ENCODE peak calls at places on chromosomes 11 and 22, in seven cellular contexts. One of them, this sample, is unnamed.

GRCh38 chr22:30304495-30305244 is 15.4 kb upstream of the CASTOR1 start:
- DNase-seq in brain microvascular endothelial cell: no peak
- DNase-seq in WERI-Rb-1: no peak
- DNase-seq in transverse colon: peak
- DNase-seq in kidney: no peak
- DNase-seq in heart left ventricle: no peak
- DNase-seq in HL-60: peak
- DNase-seq in this sample: peak

GRCh38 chr11:27701262-27702105 is 1.2 kb upstream of the BDNF start:
- DNase-seq in brain microvascular endothelial cell: peak
- DNase-seq in WERI-Rb-1: peak
- DNase-seq in transverse colon: peak
- DNase-seq in kidney: no peak
- DNase-seq in heart left ventricle: peak
- DNase-seq in HL-60: no peak
- DNase-seq in this sample: no peak

GRCh38 chr11:92212530-92212929 is 12.1 kb upstream of the FAT3 start:
- DNase-seq in brain microvascular endothelial cell: no peak
- DNase-seq in WERI-Rb-1: no peak
- DNase-seq in transverse colon: no peak
- DNase-seq in kidney: no peak
- DNase-seq in heart left ventricle: no peak
- DNase-seq in HL-60: no peak
- DNase-seq in this sample: no peak

GRCh38 chr11:267491-267994 is 10.7 kb upstream of the NLRP6 start:
- DNase-seq in brain microvascular endothelial cell: no peak
- DNase-seq in WERI-Rb-1: no peak
- DNase-seq in transverse colon: peak
- DNase-seq in kidney: peak
- DNase-seq in heart left ventricle: peak
- DNase-seq in HL-60: peak
- DNase-seq in this sample: no peak

GRCh38 chr11:45079943-45080719 is 66.3 kb upstream of the PRDM11 start:
- DNase-seq in brain microvascular endothelial cell: no peak
- DNase-seq in WERI-Rb-1: peak
- DNase-seq in transverse colon: peak
- DNase-seq in kidney: peak
- DNase-seq in heart left ventricle: peak
- DNase-seq in HL-60: peak
- DNase-seq in this sample: no peak

GRCh38 chr22:40452730-40453487 is 82.5 kb downstream of the SGSM3 start:
- DNase-seq in brain microvascular endothelial cell: no peak
- DNase-seq in WERI-Rb-1: no peak
- DNase-seq in transverse colon: no peak
- DNase-seq in kidney: no peak
- DNase-seq in heart left ventricle: no peak
- DNase-seq in HL-60: no peak
- DNase-seq in this sample: no peak

GRCh38 chr11:69974528-69974927 is 103.6 kb upstream of the ANO1 start:
- DNase-seq in brain microvascular endothelial cell: no peak
- DNase-seq in WERI-Rb-1: no peak
- DNase-seq in transverse colon: peak
- DNase-seq in kidney: no peak
- DNase-seq in heart left ventricle: no peak
- DNase-seq in HL-60: no peak
- DNase-seq in this sample: no peak

GRCh38 chr11:27215471-27216267 is 147.3 kb downstream of the CCDC34 start:
- DNase-seq in brain microvascular endothelial cell: no peak
- DNase-seq in WERI-Rb-1: peak
- DNase-seq in transverse colon: no peak
- DNase-seq in kidney: peak
- DNase-seq in heart left ventricle: peak
- DNase-seq in HL-60: no peak
- DNase-seq in this sample: no peak

GRCh38 chr11:118060081-118060661 is 16.7 kb upstream of the TMPRSS4 start:
- DNase-seq in brain microvascular endothelial cell: no peak
- DNase-seq in WERI-Rb-1: no peak
- DNase-seq in transverse colon: peak
- DNase-seq in kidney: no peak
- DNase-seq in heart left ventricle: no peak
- DNase-seq in HL-60: no peak
- DNase-seq in this sample: no peak

GRCh38 chr11:117809236-117810055 is 12.4 kb upstream of the DSCAML1 start:
- DNase-seq in brain microvascular endothelial cell: peak
- DNase-seq in WERI-Rb-1: peak
- DNase-seq in transverse colon: peak
- DNase-seq in kidney: peak
- DNase-seq in heart left ventricle: peak
- DNase-seq in HL-60: peak
- DNase-seq in this sample: no peak

GRCh38 chr22:38724926-38725571 is 19.3 kb downstream of the GTPBP1 start:
- DNase-seq in brain microvascular endothelial cell: peak
- DNase-seq in WERI-Rb-1: no peak
- DNase-seq in transverse colon: no peak
- DNase-seq in kidney: no peak
- DNase-seq in heart left ventricle: no peak
- DNase-seq in HL-60: peak
- DNase-seq in this sample: no peak

GRCh38 chr22:42439821-42440674 is 7.8 kb upstream of the NFAM1 start:
- DNase-seq in brain microvascular endothelial cell: peak
- DNase-seq in WERI-Rb-1: no peak
- DNase-seq in transverse colon: no peak
- DNase-seq in kidney: peak
- DNase-seq in heart left ventricle: no peak
- DNase-seq in HL-60: peak
- DNase-seq in this sample: no peak

GRCh38 chr11:114025329-114025907 is 34.1 kb upstream of the ZBTB16 start:
- DNase-seq in brain microvascular endothelial cell: no peak
- DNase-seq in WERI-Rb-1: no peak
- DNase-seq in transverse colon: no peak
- DNase-seq in kidney: no peak
- DNase-seq in heart left ventricle: no peak
- DNase-seq in HL-60: no peak
- DNase-seq in this sample: no peak

GRCh38 chr11:63762662-63763505 is 5.7 kb downstream of the ZFTA start:
- DNase-seq in brain microvascular endothelial cell: no peak
- DNase-seq in WERI-Rb-1: peak
- DNase-seq in transverse colon: peak
- DNase-seq in kidney: peak
- DNase-seq in heart left ventricle: peak
- DNase-seq in HL-60: no peak
- DNase-seq in this sample: no peak
- H3K27ac ChIP-seq in brain microvascular endothelial cell: no peak
- H3K27ac ChIP-seq in WERI-Rb-1: peak
- H3K27ac ChIP-seq in transverse colon: peak
- H3K27ac ChIP-seq in kidney: no peak
- H3K27ac ChIP-seq in heart left ventricle: peak
- H3K27ac ChIP-seq in HL-60: no peak
- H3K27ac ChIP-seq in this sample: no peak

GRCh38 chr11:34155057-34155758 is 49.8 kb downstream of the NAT10 start:
- DNase-seq in brain microvascular endothelial cell: no peak
- DNase-seq in WERI-Rb-1: no peak
- DNase-seq in transverse colon: no peak
- DNase-seq in kidney: peak
- DNase-seq in heart left ventricle: no peak
- DNase-seq in HL-60: no peak
- DNase-seq in this sample: no peak

GRCh38 chr11:34154059-34154875 is 48.8 kb downstream of the NAT10 start:
- DNase-seq in brain microvascular endothelial cell: no peak
- DNase-seq in WERI-Rb-1: no peak
- DNase-seq in transverse colon: no peak
- DNase-seq in kidney: peak
- DNase-seq in heart left ventricle: no peak
- DNase-seq in HL-60: peak
- DNase-seq in this sample: no peak

GRCh38 chr11:34158661-34159060 is 53.2 kb downstream of the NAT10 start:
- DNase-seq in brain microvascular endothelial cell: no peak
- DNase-seq in WERI-Rb-1: no peak
- DNase-seq in transverse colon: no peak
- DNase-seq in kidney: no peak
- DNase-seq in heart left ventricle: no peak
- DNase-seq in HL-60: peak
- DNase-seq in this sample: no peak

GRCh38 chr11:34157163-34157562 is 51.7 kb downstream of the NAT10 start:
- DNase-seq in brain microvascular endothelial cell: no peak
- DNase-seq in WERI-Rb-1: no peak
- DNase-seq in transverse colon: no peak
- DNase-seq in kidney: no peak
- DNase-seq in heart left ventricle: peak
- DNase-seq in HL-60: no peak
- DNase-seq in this sample: no peak

DNA sequence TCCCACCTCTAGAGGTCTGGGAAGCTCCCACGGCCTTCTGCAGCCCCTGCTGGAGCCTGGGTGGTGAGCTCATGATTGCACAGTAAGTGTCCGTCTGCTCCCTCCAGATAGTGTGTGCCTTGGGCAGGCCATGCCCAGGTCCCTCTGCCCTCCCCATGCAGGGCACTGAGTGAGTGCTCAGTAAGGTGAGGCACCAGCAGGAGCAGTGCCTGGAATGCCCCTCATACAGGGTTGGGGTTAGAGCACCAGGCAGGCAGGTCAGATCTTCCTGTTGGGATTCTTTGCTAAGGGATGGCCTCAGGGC is 50.3 kb downstream of the NAT10 start:
- DNase-seq in brain microvascular endothelial cell: no peak
- DNase-seq in WERI-Rb-1: no peak
- DNase-seq in transverse colon: no peak
- DNase-seq in kidney: no peak
- DNase-seq in heart left ventricle: no peak
- DNase-seq in HL-60: no peak
- DNase-seq in this sample: no peak
- H3K27ac ChIP-seq in brain microvascular endothelial cell: no peak
- H3K27ac ChIP-seq in WERI-Rb-1: no peak
- H3K27ac ChIP-seq in transverse colon: peak
- H3K27ac ChIP-seq in kidney: no peak
- H3K27ac ChIP-seq in heart left ventricle: no peak
- H3K27ac ChIP-seq in HL-60: no peak
- H3K27ac ChIP-seq in this sample: no peak

GRCh38 chr11:2887526-2888195 is 2.1 kb upstream of the CDKN1C start:
- DNase-seq in brain microvascular endothelial cell: no peak
- DNase-seq in WERI-Rb-1: no peak
- DNase-seq in transverse colon: no peak
- DNase-seq in kidney: peak
- DNase-seq in heart left ventricle: no peak
- DNase-seq in HL-60: peak
- DNase-seq in this sample: no peak

GRCh38 chr11:2888266-2888968 is 2.8 kb upstream of the CDKN1C start:
- DNase-seq in brain microvascular endothelial cell: peak
- DNase-seq in WERI-Rb-1: peak
- DNase-seq in transverse colon: peak
- DNase-seq in kidney: peak
- DNase-seq in heart left ventricle: peak
- DNase-seq in HL-60: peak
- DNase-seq in this sample: peak

GRCh38 chr11:2890466-2891241 is 5.1 kb upstream of the CDKN1C start:
- DNase-seq in brain microvascular endothelial cell: no peak
- DNase-seq in WERI-Rb-1: no peak
- DNase-seq in transverse colon: peak
- DNase-seq in kidney: peak
- DNase-seq in heart left ventricle: peak
- DNase-seq in HL-60: no peak
- DNase-seq in this sample: no peak

GRCh38 chr11:2891291-2891690 is 5.7 kb upstream of the CDKN1C start:
- DNase-seq in brain microvascular endothelial cell: no peak
- DNase-seq in WERI-Rb-1: peak
- DNase-seq in transverse colon: no peak
- DNase-seq in kidney: no peak
- DNase-seq in heart left ventricle: no peak
- DNase-seq in HL-60: no peak
- DNase-seq in this sample: no peak

DNA sequence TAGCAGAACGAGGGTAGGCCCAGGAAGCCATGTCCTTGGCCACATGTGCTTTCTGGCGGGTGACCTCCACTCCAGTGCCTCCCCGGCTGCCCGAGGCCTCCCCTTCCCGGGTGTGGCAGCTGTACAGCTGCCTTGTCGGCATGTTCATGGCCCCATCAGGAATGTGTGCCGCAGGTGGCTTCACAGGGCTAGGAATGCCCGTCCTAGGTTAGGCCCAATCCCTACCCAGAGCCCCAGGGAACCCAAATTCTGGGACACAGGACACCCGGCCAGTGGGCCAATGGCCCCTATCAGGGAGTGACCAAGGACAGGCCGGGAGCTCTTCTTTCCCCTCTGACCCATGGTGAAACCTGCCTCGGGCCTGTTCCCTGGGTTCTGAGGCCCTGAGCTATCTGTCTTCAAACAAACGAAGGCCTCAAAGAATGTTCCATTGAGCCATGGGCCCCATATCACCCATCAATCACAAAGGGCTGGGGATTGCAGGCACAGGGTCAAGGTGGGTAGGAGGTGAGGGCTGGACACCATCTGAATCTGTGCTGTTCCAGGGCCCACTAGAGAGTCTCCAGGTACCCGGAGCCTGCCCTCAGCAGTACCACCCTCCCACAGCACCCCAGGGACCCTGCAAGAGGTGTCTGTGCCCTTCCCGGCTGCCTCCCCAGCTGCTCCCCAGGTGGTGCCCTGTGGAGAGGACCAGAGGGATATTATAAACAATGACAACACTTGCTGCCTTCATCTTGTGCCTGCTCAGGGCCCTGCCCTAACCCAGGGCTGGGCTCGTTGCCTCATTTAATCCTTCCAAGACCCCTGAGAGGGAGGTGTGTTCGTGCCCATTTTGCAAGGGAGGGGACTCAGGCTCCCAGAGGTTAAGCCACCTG is 4.1 kb upstream of the CDKN1C start:
- DNase-seq in brain microvascular endothelial cell: no peak
- DNase-seq in WERI-Rb-1: no peak
- DNase-seq in transverse colon: no peak
- DNase-seq in kidney: peak
- DNase-seq in heart left ventricle: no peak
- DNase-seq in HL-60: no peak
- DNase-seq in this sample: no peak
- H3K27ac ChIP-seq in brain microvascular endothelial cell: no peak
- H3K27ac ChIP-seq in WERI-Rb-1: no peak
- H3K27ac ChIP-seq in transverse colon: no peak
- H3K27ac ChIP-seq in kidney: peak
- H3K27ac ChIP-seq in heart left ventricle: no peak
- H3K27ac ChIP-seq in HL-60: no peak
- H3K27ac ChIP-seq in this sample: no peak

GRCh38 chr11:68524213-68524612 is 63.7 kb downstream of the PPP6R3 start:
- DNase-seq in brain microvascular endothelial cell: no peak
- DNase-seq in WERI-Rb-1: no peak
- DNase-seq in transverse colon: no peak
- DNase-seq in kidney: no peak
- DNase-seq in heart left ventricle: no peak
- DNase-seq in HL-60: no peak
- DNase-seq in this sample: no peak

GRCh38 chr11:68527585-68527984 is 67.0 kb downstream of the PPP6R3 start:
- DNase-seq in brain microvascular endothelial cell: no peak
- DNase-seq in WERI-Rb-1: no peak
- DNase-seq in transverse colon: no peak
- DNase-seq in kidney: no peak
- DNase-seq in heart left ventricle: no peak
- DNase-seq in HL-60: no peak
- DNase-seq in this sample: no peak

GRCh38 chr11:68524681-68525080 is 64.1 kb downstream of the PPP6R3 start:
- DNase-seq in brain microvascular endothelial cell: no peak
- DNase-seq in WERI-Rb-1: no peak
- DNase-seq in transverse colon: no peak
- DNase-seq in kidney: no peak
- DNase-seq in heart left ventricle: no peak
- DNase-seq in HL-60: no peak
- DNase-seq in this sample: no peak

GRCh38 chr11:68525320-68525719 is 64.8 kb downstream of the PPP6R3 start:
- DNase-seq in brain microvascular endothelial cell: no peak
- DNase-seq in WERI-Rb-1: no peak
- DNase-seq in transverse colon: no peak
- DNase-seq in kidney: no peak
- DNase-seq in heart left ventricle: no peak
- DNase-seq in HL-60: no peak
- DNase-seq in this sample: no peak

GRCh38 chr11:68525930-68526329 is 65.4 kb downstream of the PPP6R3 start:
- DNase-seq in brain microvascular endothelial cell: peak
- DNase-seq in WERI-Rb-1: no peak
- DNase-seq in transverse colon: no peak
- DNase-seq in kidney: no peak
- DNase-seq in heart left ventricle: no peak
- DNase-seq in HL-60: no peak
- DNase-seq in this sample: no peak
- H3K27ac ChIP-seq in brain microvascular endothelial cell: no peak
- H3K27ac ChIP-seq in WERI-Rb-1: no peak
- H3K27ac ChIP-seq in transverse colon: peak
- H3K27ac ChIP-seq in kidney: no peak
- H3K27ac ChIP-seq in heart left ventricle: no peak
- H3K27ac ChIP-seq in HL-60: no peak
- H3K27ac ChIP-seq in this sample: no peak